ENCODE peak calls at places on chromosomes 2 and 18, in six cellular contexts. Q is GM23338, V is GM23248, J is PC-3, X is neural progenitor cell, O is hepatocyte. Z is an unnamed sample.

GRCh38 chr2:230444832-230445231 is 28.8 kb downstream of the SP100 start:
- DNase-seq in Q (no peak), V (no peak), J (peak; percentile 4), X (no peak), O (no peak), Z (peak; percentile 51)

GRCh38 chr2:238634701-238635402 is 208.1 kb downstream of the ASB1 start:
- DNase-seq in Q (no peak), V (no peak), J (no peak), X (no peak), O (no peak), Z (no peak)

GRCh38 chr2:218645126-218645525 is 14.3 kb downstream of the ZNF142 start:
- DNase-seq in Q (no peak), V (peak; percentile 87), J (peak; percentile 93), X (no peak), O (peak; percentile 42), Z (no peak)

GRCh38 chr2:85132392-85132791 is 800 bp upstream of the TCF7L1 start:
- DNase-seq in Q (peak; percentile 34), V (peak; percentile 48), J (peak; percentile 20), X (peak; percentile 53), O (no peak), Z (no peak)

GRCh38 chr2:99448556-99448955 is 41.3 kb downstream of the REV1 start:
- DNase-seq in Q (no peak), V (peak; percentile 73), J (peak; percentile 91), X (no peak), O (no peak), Z (no peak)

GRCh38 chr2:45860136-45861106 is 208.9 kb downstream of the PRKCE start:
- DNase-seq in Q (peak; percentile 12), V (peak; percentile 68), J (no peak), X (no peak), O (peak; percentile 51), Z (no peak)

GRCh38 chr18:500556-501405 is at the start of gene COLEC12:
- DNase-seq in Q (peak; percentile 68), V (peak; percentile 61), J (no peak), X (peak; percentile 87), O (peak; percentile 68), Z (no peak)

GRCh38 chr2:26670171-26670570 is 22.4 kb upstream of the KCNK3 start:
- DNase-seq in Q (no peak), V (peak; percentile 90), J (peak; percentile 41), X (no peak), O (peak; percentile 36), Z (no peak)

GRCh38 chr18:697771-698170 is 14.7 kb downstream of the ENOSF1 start:
- DNase-seq in Q (peak; percentile 59), V (no peak), J (no peak), X (no peak), O (no peak), Z (no peak)

DNA sequence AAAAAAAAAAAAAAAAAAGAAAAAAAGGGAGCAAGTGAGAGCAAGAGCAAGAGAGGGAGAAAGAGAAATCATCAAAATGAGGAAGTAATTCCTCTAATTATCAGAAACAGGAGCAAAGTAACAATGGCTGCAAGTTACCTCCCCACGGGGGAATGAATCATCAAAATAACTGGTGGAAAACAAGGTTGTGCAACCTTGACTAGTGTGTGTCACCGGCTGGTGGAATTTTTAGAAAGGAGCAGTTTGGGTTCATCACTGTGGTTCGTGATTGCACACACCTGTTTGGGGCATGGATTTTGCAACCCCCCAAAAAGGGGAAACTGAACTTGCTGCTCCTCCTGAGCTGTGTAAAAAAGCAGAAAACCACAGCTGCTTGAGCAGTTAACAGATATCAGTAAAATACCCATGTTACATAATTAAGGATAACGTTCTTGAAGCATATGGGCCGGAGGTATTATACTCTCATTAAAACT is 184.0 kb upstream of the ZEB2 start:
- DNase-seq in Q (no peak), V (peak; percentile 86), J (peak; percentile 78), X (no peak), O (peak; percentile 38), Z (no peak)
- TF ChIP-seq EZH2phosphoT487 in Q (no peak), V (no peak), J (no peak), X (no peak), O (no peak), Z (no peak)

GRCh38 chr2:113278073-113278811 is 479 bp downstream of the PAX8 start:
- DNase-seq in Q (peak; percentile 55), V (no peak), J (no peak), X (peak; percentile 56), O (no peak), Z (no peak)
- TF ChIP-seq EZH2 in Q (no peak), V (no peak), J (no peak), X (peak; percentile 82), O (no peak), Z (no peak)

DNA sequence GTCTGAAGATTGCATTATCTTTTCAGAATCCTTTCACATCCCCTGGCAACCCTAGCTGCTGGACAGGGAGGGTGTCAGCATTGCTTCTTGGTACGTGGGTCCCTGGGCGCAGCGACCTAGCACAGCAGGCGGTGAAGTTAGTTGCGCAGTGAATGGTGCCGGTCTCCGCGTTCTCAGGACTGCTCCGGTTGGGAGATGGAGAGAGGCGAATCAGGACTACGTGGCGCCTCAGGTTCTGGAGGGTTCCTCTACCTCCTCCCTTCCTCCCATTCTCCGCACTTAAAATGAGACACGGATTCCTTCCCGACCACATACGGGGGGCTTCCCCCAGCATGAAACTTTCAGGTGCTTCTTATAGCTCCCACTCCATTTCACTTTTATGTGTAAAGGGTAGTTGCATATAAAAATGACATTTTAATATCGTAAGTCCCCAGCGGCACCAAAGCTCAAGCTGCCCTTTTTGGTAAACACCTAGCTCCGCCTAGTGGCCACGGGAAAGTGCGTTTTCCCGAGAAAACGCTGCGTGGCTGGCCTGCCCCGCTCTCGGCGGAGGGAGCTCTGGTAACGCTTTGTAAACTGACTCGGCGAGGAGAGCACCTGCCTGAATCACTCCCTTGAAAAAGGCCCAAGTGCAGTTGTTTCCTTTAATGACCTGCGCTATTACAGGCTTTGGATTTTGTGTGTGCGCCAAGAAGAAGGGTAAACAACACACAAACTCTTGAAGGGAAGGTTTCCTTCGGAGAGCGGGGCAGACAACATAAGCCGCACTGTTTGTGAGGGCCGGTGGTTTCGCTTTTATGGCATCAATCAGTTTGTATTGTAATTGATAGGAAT is 32.9 kb upstream of the INHBB start:
- DNase-seq in Q (peak; percentile 90), V (peak; percentile 93), J (peak; percentile 95), X (peak; percentile 84), O (peak; percentile 90), Z (peak; percentile 87)
- H2AFZ ChIP-seq in Q (peak overlapping the region; percentile 94), V (peak overlapping the region; percentile 92), J (peak overlapping the region; percentile 71), X (peak overlapping the region; percentile 43), O (peak overlapping the region; percentile 31), Z (peak overlapping the region; percentile 64)

DNA sequence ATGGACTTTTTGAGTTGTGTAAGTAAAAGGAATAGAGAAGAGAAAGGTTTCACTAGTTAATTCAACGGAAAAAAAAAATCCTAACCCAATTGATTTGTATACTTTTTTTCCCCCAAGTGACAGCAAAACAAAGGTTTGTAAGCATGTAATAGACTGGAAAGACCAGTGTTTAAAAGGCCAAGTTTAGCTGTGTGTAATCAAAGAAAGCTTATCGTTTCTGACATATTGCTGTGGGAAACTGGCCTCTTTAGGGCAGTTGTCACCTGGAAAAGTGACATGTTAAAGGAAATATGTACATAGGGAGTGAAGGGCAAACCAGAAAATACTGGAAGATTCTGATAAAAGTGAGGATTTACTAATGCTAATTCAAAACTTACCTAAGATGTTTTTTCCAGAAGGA is 45.9 kb upstream of the EPHA4 start:
- DNase-seq in Q (no peak), V (no peak), J (no peak), X (no peak), O (peak; percentile 16), Z (no peak)
- TF ChIP-seq EZH2phosphoT487 in Q (no peak), V (no peak), J (no peak), X (no peak), O (no peak), Z (no peak)

GRCh38 chr18:74457743-74458465 is 796 bp upstream of the DIPK1C start:
- DNase-seq in Q (peak; percentile 11), V (no peak), J (no peak), X (peak; percentile 29), O (no peak), Z (no peak)

GRCh38 chr18:74455386-74455785 is 1.7 kb downstream of the DIPK1C start:
- DNase-seq in Q (no peak), V (no peak), J (no peak), X (no peak), O (no peak), Z (no peak)

GRCh38 chr18:74457043-74457742 is at the start of gene DIPK1C:
- DNase-seq in Q (peak; percentile 47), V (peak; percentile 24), J (no peak), X (peak; percentile 69), O (peak; percentile 26), Z (no peak)

GRCh38 chr18:74456017-74456408 is 1.1 kb downstream of the DIPK1C start:
- DNase-seq in Q (no peak), V (no peak), J (no peak), X (no peak), O (no peak), Z (no peak)

DNA sequence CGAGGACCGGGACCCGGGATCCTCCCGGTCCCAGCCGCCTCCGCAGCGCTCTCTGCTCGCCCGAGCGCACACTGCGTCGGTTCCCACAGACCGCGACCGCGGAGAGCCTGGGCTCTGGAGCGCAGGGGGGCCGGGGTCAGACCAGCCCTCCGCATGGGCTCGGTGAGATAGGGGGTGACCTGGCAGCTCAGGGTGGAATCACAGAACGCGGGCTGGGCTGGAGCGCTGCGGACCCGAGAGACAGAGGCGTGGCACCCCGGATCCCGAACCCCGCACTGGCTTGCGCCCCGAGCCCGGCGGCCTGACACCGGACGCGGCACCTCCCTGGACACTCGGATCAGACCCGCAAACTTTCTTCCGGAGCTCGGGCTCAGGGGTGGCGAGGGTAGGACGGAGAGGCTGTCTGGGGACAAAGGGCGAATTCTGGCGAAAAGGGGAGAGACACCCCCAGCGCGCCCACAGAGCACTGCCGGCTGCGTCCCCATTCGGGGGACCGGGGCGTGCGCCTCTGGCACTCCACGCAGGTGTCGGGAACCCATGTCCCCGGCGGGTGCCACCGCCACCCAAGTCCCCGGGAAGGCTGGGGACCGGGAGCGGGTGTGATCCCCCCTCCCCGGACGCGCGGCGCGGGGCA is 582 bp downstream of the DIPK1C start:
- DNase-seq in Q (peak; percentile 54), V (peak; percentile 1), J (no peak), X (peak; percentile 59), O (no peak), Z (no peak)
- TF ChIP-seq EZH2 in Q (peak; percentile 72), V (peak; percentile 52), J (peak; percentile 63), X (peak; percentile 76), O (peak; percentile 82), Z (no peak)

GRCh38 chr2:74864728-74865722 is 31.1 kb downstream of the HK2 start:
- DNase-seq in Q (peak; percentile 36), V (peak; percentile 65), J (peak; percentile 41), X (no peak), O (no peak), Z (no peak)
- H2AFZ ChIP-seq in Q (no peak overlapping the region), V (no peak overlapping the region), J (no peak overlapping the region), X (no peak overlapping the region), O (no peak overlapping the region), Z (no peak overlapping the region)

GRCh38 chr2:23536326-23536725 is 151.3 kb downstream of the KLHL29 start:
- DNase-seq in Q (no peak), V (no peak), J (no peak), X (no peak), O (no peak), Z (no peak)
- TF ChIP-seq EZH2phosphoT487 in Q (no peak), V (no peak), J (no peak), X (no peak), O (no peak), Z (no peak)

GRCh38 chr2:222311321-222311977 is 12.7 kb upstream of the PAX3 start:
- DNase-seq in Q (peak; percentile 80), V (no peak), J (no peak), X (peak; percentile 69), O (no peak), Z (no peak)
- TF ChIP-seq EZH2 in Q (peak; percentile 64), V (peak; percentile 79), J (no peak), X (peak; percentile 88), O (peak; percentile 99), Z (no peak)